ENCODE peak calls at places on chromosomes 1 and 21, in five cellular contexts. B, F, Q, J and R are unnamed samples.

GRCh38 chr21:18228060-18228739 is 16.4 kb upstream of the CHODL start:
- DNase-seq in F (no peak), B (no peak), Q (no peak), J (no peak), R (no peak)

GRCh38 chr1:222243902-222244301 is 304.0 kb downstream of the HHIPL2 start:
- DNase-seq in J (no peak), Q (no peak), B (no peak), F (no peak), R (no peak)

GRCh38 chr1:32494711-32495337 is 30.0 kb downstream of the ZBTB8B start:
- DNase-seq in Q (no peak), J (no peak), B (no peak), F (no peak), R (no peak)

GRCh38 chr1:46522184-46522968 is 29.1 kb downstream of the KNCN start:
- DNase-seq in F (peak), B (peak), Q (no peak), J (no peak), R (peak)

GRCh38 chr1:157585984-157586383 is 11.9 kb downstream of the FCRL4 start:
- DNase-seq in Q (no peak), J (no peak), F (no peak), B (no peak), R (no peak)

GRCh38 chr1:166977951-166978350 is 2.6 kb upstream of the ILDR2 start:
- DNase-seq in J (no peak), B (no peak), Q (no peak), F (no peak), R (no peak)

GRCh38 chr1:147095691-147096090 is 76.6 kb downstream of the PRKAB2 start:
- DNase-seq in J (no peak), F (no peak), Q (no peak), B (no peak), R (no peak)

GRCh38 chr1:54378157-54378883 is 27.9 kb downstream of the SSBP3 start:
- DNase-seq in B (no peak), F (no peak), J (no peak), Q (no peak), R (no peak)

GRCh38 chr21:42578761-42579415 is 65.2 kb downstream of the SLC37A1 start:
- DNase-seq in B (no peak), Q (no peak), J (no peak), F (no peak), R (no peak)

GRCh38 chr1:30672661-30673060 is 50.7 kb downstream of the MATN1 start:
- DNase-seq in F (no peak), B (no peak), Q (no peak), J (no peak), R (no peak)

GRCh38 chr1:92792340-92792782 is 7.5 kb upstream of the EVI5 start:
- DNase-seq in B (no peak), F (no peak), J (no peak), Q (no peak), R (no peak)

GRCh38 chr21:34669149-34669879 is 520 bp downstream of the CLIC6 start:
- DNase-seq in J (no peak), B (no peak), Q (peak), F (peak), R (no peak)

DNA sequence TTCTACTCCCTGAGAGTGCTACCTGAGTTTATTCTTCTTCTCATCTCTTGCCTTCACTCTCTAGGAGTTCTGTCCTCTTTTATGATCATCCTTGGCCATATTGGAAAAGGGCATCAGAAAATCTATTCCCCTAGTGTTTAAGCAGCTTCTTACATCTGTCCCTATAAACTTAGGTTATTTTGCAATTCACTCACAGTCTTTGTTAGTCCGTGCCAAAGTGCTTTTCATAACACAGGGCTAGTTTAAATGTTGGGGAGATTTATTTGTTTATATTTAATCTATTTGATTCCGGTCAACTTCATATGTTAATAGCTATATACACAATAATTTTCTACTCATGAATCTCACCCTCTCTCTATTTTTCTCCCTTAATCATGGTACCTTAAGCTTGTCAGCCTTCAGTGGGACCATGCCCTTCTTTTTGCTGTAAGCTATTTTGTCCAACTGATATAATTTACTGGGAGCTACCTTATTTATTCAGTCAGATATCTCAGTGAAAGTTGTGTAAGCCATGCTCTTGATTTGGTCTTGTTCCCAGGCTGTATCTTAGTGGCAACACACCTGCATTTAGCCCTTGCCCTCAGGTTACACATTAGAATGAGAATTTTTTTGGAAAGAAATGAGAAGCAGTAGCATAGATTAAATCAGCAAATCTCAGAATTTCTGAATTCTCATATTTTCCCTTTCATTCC is 106.3 kb upstream of the SMYD2 start:
- DNase-seq in F (no peak), J (no peak), B (no peak), Q (no peak), R (no peak)
- TF ChIP-seq CTCF in F (no peak), J (no peak), B (no peak), Q (no peak), R (no peak)

GRCh38 chr1:87334351-87335174 is 5.9 kb downstream of the LMO4 start:
- DNase-seq in Q (peak), F (no peak), B (peak), J (no peak), R (no peak)

GRCh38 chr1:87333692-87334347 is 5.1 kb downstream of the LMO4 start:
- DNase-seq in Q (peak), J (no peak), B (no peak), F (no peak), R (no peak)

GRCh38 chr1:87337606-87338005 is 8.9 kb downstream of the LMO4 start:
- DNase-seq in J (no peak), F (no peak), Q (no peak), B (no peak), R (no peak)

GRCh38 chr1:87336623-87337067 is 8.0 kb downstream of the LMO4 start:
- DNase-seq in F (no peak), B (no peak), Q (no peak), J (no peak), R (no peak)

DNA sequence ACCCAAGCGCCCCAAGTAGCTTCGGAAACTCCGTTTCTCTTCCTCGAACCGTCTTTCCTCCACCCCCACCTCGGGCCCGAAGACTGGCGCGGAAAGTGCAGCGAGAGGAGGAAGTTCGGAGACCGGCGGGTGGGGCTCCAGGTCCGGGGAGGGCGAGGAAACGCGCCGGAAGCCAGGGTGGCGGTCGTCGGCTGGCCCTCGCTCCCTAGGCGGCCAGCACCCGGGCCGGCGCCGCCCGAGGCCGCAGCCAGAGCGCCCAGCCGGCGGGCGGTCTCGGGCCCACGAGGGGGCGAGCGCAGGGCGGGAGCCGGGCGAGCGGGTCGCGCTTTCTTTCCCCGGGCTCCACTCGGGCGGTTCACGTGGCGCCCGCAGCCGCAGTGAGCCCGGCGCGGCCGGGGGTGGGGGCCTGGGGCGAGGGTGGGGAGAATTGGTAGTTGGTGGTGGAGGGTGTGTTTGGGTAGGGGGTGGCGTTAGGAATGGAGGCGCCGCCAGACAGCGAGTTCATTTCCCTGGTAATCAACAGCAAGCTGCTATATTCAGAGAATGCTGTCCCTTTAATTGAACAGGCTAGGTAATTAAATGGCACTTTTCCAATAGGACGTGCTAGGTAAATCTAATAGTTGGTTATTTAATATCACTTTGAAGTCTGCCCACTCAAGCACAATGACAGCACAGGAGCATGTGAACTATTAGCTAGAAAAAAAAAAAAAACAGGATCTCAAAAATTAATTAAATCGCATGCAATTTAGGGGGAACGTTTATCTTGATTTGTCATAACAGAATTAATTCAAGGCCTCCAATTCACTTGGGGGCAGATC is 6.7 kb downstream of the LMO4 start:
- DNase-seq in Q (peak), F (peak), J (no peak), B (peak), R (no peak)
- TF ChIP-seq CTCF in Q (peak), F (no peak), J (peak), B (peak), R (peak)

GRCh38 chr21:46532080-46532479 is 72.8 kb downstream of the S100B start:
- DNase-seq in B (no peak), J (no peak), F (no peak), Q (no peak), R (no peak)
- TF ChIP-seq CTCF in B (no peak), J (no peak), F (no peak), Q (no peak), R (no peak)

GRCh38 chr1:145975216-145975615 is 10.7 kb downstream of the POLR3GL start:
- DNase-seq in J (no peak), B (no peak), Q (no peak), F (no peak), R (no peak)
- TF ChIP-seq CTCF in J (no peak), B (no peak), Q (no peak), F (no peak), R (no peak)

DNA sequence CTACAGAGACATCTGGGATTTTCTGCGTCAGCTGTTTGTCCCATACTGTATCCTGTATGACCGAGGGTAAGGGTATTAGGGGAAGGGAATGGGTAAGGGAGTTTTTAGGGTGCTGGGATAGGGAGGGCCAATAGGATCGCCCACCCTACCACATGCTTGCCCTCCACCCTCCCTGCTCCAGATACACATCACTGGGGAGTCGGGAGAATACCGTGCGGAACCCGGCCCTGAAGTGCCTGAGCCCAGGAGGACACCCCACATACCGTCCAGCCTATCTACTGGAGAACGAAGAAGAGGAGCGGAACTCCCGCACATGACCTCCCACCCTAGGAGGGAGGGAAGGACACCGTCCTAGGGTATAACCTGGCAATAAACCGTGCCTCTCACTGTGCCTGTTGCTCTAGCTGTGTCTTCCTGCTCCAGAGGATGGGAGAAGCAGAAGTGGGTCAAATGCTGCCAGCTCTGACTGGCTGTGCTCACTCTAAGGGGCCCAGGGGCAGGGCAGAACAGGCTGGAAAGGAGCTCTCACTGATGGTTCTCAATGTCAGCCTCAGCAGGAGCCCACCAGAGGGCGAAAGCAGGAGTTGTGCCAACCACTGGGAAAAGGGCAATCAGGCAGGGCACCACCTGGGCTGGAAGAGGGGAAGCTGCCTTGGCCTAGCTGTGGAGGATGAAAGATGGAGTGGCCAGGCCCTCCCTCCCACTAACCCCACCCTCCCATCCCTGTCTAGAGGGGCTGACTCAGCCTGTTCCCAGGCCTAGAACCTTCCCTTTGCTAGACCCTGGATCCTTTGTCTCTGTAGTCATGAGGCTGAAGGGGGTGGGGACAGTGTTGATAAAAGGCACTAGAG is 440 bp upstream of the LENEP start:
- DNase-seq in J (no peak), F (no peak), B (peak), Q (no peak), R (no peak)
- TF ChIP-seq CTCF in J (no peak), F (no peak), B (peak), Q (no peak), R (no peak)